ENCODE peak calls at places on chromosomes 5 and 9, in nine cellular contexts. G is smooth muscle cell of the brain vasculature; N is HepG2; V is activated CD4-positive, alpha-beta T cell treated with anti-CD3 and anti-CD28 coated beads, Interleukin-2, amount 50 U/mL, for 1 hour; O is fibroblast of lung; W is stimulated activated CD8-positive, alpha-beta memory T cell treated with anti-CD3 and anti-CD28 coated beads, Interleukin-4, amount 100 ng/mL, for 1 hour; H is pancreas; F is effector CD4-positive, alpha-beta T cell; C is A172. Z is an unnamed sample.

GRCh38 chr9:114465906-114466900 is 39.1 kb downstream of the WHRN start:
- DNase-seq in G (no peak), N (peak), V (no peak), O (no peak), W (no peak), H (peak), F (no peak), C (no peak), Z (no peak)

GRCh38 chr9:135101926-135102325 is 14.5 kb downstream of the OLFM1 start:
- DNase-seq in G (no peak), N (no peak), V (no peak), O (no peak), W (no peak), H (no peak), F (no peak), C (no peak), Z (no peak)

GRCh38 chr5:80963966-80964481 is 3.9 kb downstream of the RASGRF2 start:
- DNase-seq in G (no peak), N (no peak), V (no peak), O (peak), W (no peak), H (no peak), F (no peak), C (no peak), Z (no peak)

GRCh38 chr9:68669189-68669588 is 35.9 kb upstream of the PIP5K1B start:
- DNase-seq in G (no peak), N (no peak), V (no peak), O (no peak), W (no peak), H (no peak), F (no peak), C (no peak), Z (no peak)

GRCh38 chr9:20640331-20641187 is 18.3 kb upstream of the MLLT3 start:
- DNase-seq in G (peak), N (no peak), V (peak), O (no peak), W (peak), H (no peak), F (peak), C (no peak), Z (peak)

GRCh38 chr5:1513326-1514026 is 10.3 kb downstream of the LPCAT1 start:
- DNase-seq in G (no peak), N (no peak), V (no peak), O (no peak), W (no peak), H (no peak), F (no peak), C (no peak), Z (no peak)

GRCh38 chr5:170630711-170631141 is 126.9 kb downstream of the KCNIP1 start:
- DNase-seq in G (no peak), N (no peak), V (no peak), O (no peak), W (no peak), H (no peak), F (no peak), C (no peak), Z (no peak)

GRCh38 chr9:75170898-75171360 is 82.6 kb downstream of the OSTF1 start:
- DNase-seq in G (no peak), N (no peak), V (no peak), O (no peak), W (no peak), H (no peak), F (no peak), C (no peak), Z (no peak)

GRCh38 chr9:134424818-134425217 is 98.6 kb downstream of the RXRA start:
- DNase-seq in G (no peak), N (no peak), V (no peak), O (no peak), W (no peak), H (no peak), F (no peak), C (no peak), Z (no peak)

GRCh38 chr5:24472518-24472917 is 172.3 kb downstream of the CDH10 start:
- DNase-seq in G (no peak), N (no peak), V (no peak), O (no peak), W (no peak), H (no peak), F (no peak), C (no peak), Z (no peak)

GRCh38 chr5:13745508-13745907 is 199.0 kb downstream of the DNAH5 start:
- DNase-seq in G (no peak), N (peak), V (no peak), O (no peak), W (no peak), H (no peak), F (no peak), C (peak), Z (no peak)

GRCh38 chr5:135477594-135477993 is 25.4 kb upstream of the TIFAB start:
- DNase-seq in G (no peak), N (no peak), V (no peak), O (no peak), W (no peak), H (no peak), F (no peak), C (no peak), Z (no peak)

GRCh38 chr5:42993516-42994284 is 46.4 kb downstream of the ANXA2R start:
- DNase-seq in G (no peak), N (no peak), V (peak), O (peak), W (no peak), H (no peak), F (peak), C (peak), Z (no peak)

GRCh38 chr5:80408475-80408875 is 611 bp downstream of the ZFYVE16 start:
- DNase-seq in G (peak), N (peak), V (peak), O (peak), W (no peak), H (peak), F (peak), C (peak), Z (no peak)

GRCh38 chr9:98438701-98439100 is 183.3 kb upstream of the TBC1D2 start:
- DNase-seq in G (no peak), N (no peak), V (no peak), O (peak), W (no peak), H (no peak), F (no peak), C (no peak), Z (no peak)

Z was measured in B cell.